ENCODE peak calls at places on chromosome 21, in four cellular contexts. E, B, N and L are unnamed samples.

GRCh38 chr21:17732306-17732705 is 86.8 kb downstream of the C21orf91 start:
- DNase-seq in E (peak; percentile 5), B (no peak), N (no peak), L (peak; percentile 3)

GRCh38 chr21:27333091-27333490 is 366.2 kb upstream of the ADAMTS5 start:
- DNase-seq in E (no peak), B (no peak), N (no peak), L (no peak)

GRCh38 chr21:14945176-14945575 is 119.6 kb downstream of the NRIP1 start:
- DNase-seq in E (no peak), B (no peak), N (no peak), L (no peak)

GRCh38 chr21:29190920-29191319 is 60.5 kb downstream of the MAP3K7CL start:
- DNase-seq in E (peak; percentile 58), B (no peak), N (no peak), L (peak; percentile 47)

GRCh38 chr21:31760931-31761330 is 29.0 kb upstream of the SCAF4 start:
- DNase-seq in E (no peak), B (no peak), N (no peak), L (no peak)

GRCh38 chr21:41706263-41706639 is 60.6 kb downstream of the RIPK4 start:
- DNase-seq in E (no peak), B (no peak), N (no peak), L (no peak)

GRCh38 chr21:43865471-43866181 is 603 bp downstream of the AGPAT3 start:
- DNase-seq in E (peak; percentile 15), B (peak; percentile 76), N (peak; percentile 47), L (peak; percentile 20)

GRCh38 chr21:43940672-43941071 is 71.4 kb upstream of the TRAPPC10 start:
- DNase-seq in E (no peak), B (no peak), N (no peak), L (no peak)

GRCh38 chr21:39114871-39115658 is 68.2 kb downstream of the PSMG1 start:
- DNase-seq in E (peak; percentile 74), B (no peak), N (no peak), L (peak; percentile 89)

GRCh38 chr21:32196001-32196400 is 82.8 kb downstream of the MIS18A start:
- DNase-seq in E (no peak), B (no peak), N (no peak), L (no peak)

GRCh38 chr21:26844258-26845065 is 747 bp downstream of the ADAMTS1 start:
- DNase-seq in E (peak; percentile 22), B (no peak), N (peak; percentile 68), L (peak; percentile 34)

GRCh38 chr21:41195311-41195710 is 27.4 kb downstream of the BACE2 start:
- DNase-seq in E (no peak), B (no peak), N (no peak), L (no peak)

GRCh38 chr21:37877171-37877570 is 39.1 kb downstream of the KCNJ6 start:
- DNase-seq in E (peak; percentile 70), B (no peak), N (no peak), L (peak; percentile 11)

GRCh38 chr21:26120833-26121232 is 49.7 kb downstream of the APP start:
- DNase-seq in E (no peak), B (no peak), N (no peak), L (no peak)

GRCh38 chr21:45228171-45228641 is 59.5 kb downstream of the POFUT2 start:
- DNase-seq in E (peak; percentile 99), B (no peak), N (no peak), L (peak; percentile 99)

GRCh38 chr21:41715649-41716321 is 51.1 kb downstream of the RIPK4 start:
- DNase-seq in E (no peak), B (no peak), N (no peak), L (no peak)

GRCh38 chr21:29323189-29323588 is 24.5 kb downstream of the BACH1 start:
- DNase-seq in E (no peak), B (no peak), N (no peak), L (no peak)

GRCh38 chr21:20701235-20701634 is 297.0 kb upstream of the NCAM2 start:
- DNase-seq in E (no peak), B (no peak), N (no peak), L (no peak)

GRCh38 chr21:37380349-37381323 is 14.1 kb downstream of the DYRK1A start:
- DNase-seq in E (no peak), B (no peak), N (peak; percentile 28), L (no peak)

GRCh38 chr21:24014381-24014780 is 1592.9 kb downstream of the MRPL39 start:
- DNase-seq in E (no peak), B (no peak), N (no peak), L (no peak)

GRCh38 chr21:42009018-42009830 is 936 bp downstream of the ZBTB21 start:
- DNase-seq in E (peak; percentile 81), B (peak; percentile 58), N (peak; percentile 45), L (peak; percentile 63)

GRCh38 chr21:37764696-37765095 is 151.6 kb downstream of the KCNJ6 start:
- DNase-seq in E (no peak), B (no peak), N (no peak), L (no peak)

GRCh38 chr21:44000360-44000759 is 11.7 kb upstream of the TRAPPC10 start:
- DNase-seq in E (no peak), B (no peak), N (no peak), L (no peak)

GRCh38 chr21:15788847-15789548 is 59.2 kb downstream of the USP25 start:
- DNase-seq in E (peak; percentile 33), B (no peak), N (no peak), L (peak; percentile 35)

GRCh38 chr21:39556176-39556575 is 56.6 kb upstream of the B3GALT5 start:
- DNase-seq in E (no peak), B (no peak), N (no peak), L (no peak)